ENCODE peak calls at places on chromosomes 16 and 17, in seven cellular contexts. One of them, this sample, is unnamed.

GRCh38 chr17:73566905-73567782 is 77.1 kb downstream of the SDK2 start:
- DNase-seq in tibial artery: no peak
- DNase-seq in adrenal gland: no peak
- DNase-seq in CD4-positive, alpha-beta memory T cell: peak; percentile 22
- DNase-seq in IMR-90: no peak
- DNase-seq in sigmoid colon: no peak
- DNase-seq in cardiac muscle cell: no peak
- DNase-seq in this sample: no peak

GRCh38 chr17:74325743-74326379 is at the start of gene KIF19:
- DNase-seq in tibial artery: no peak
- DNase-seq in IMR-90: no peak
- DNase-seq in cardiac muscle cell: peak; percentile 68
- DNase-seq in CD4-positive, alpha-beta memory T cell: peak; percentile 61
- DNase-seq in sigmoid colon: no peak
- DNase-seq in adrenal gland: no peak
- DNase-seq in this sample: peak; percentile 56

GRCh38 chr16:85082553-85083050 is 29.7 kb downstream of the CIBAR2 start:
- DNase-seq in sigmoid colon: no peak
- DNase-seq in tibial artery: no peak
- DNase-seq in cardiac muscle cell: peak; percentile 38
- DNase-seq in IMR-90: no peak
- DNase-seq in CD4-positive, alpha-beta memory T cell: no peak
- DNase-seq in adrenal gland: no peak
- DNase-seq in this sample: no peak

GRCh38 chr17:74427048-74427762 is 4.7 kb upstream of the GPRC5C start:
- DNase-seq in IMR-90: no peak
- DNase-seq in sigmoid colon: no peak
- DNase-seq in tibial artery: no peak
- DNase-seq in cardiac muscle cell: peak; percentile 59
- DNase-seq in CD4-positive, alpha-beta memory T cell: no peak
- DNase-seq in adrenal gland: no peak
- DNase-seq in this sample: no peak

GRCh38 chr17:64326420-64327054 is 63.5 kb upstream of the TEX2 start:
- DNase-seq in sigmoid colon: peak; percentile 81
- DNase-seq in IMR-90: no peak
- DNase-seq in tibial artery: peak; percentile 92
- DNase-seq in CD4-positive, alpha-beta memory T cell: no peak
- DNase-seq in adrenal gland: peak; percentile 82
- DNase-seq in cardiac muscle cell: no peak
- DNase-seq in this sample: peak; percentile 89

GRCh38 chr17:19470529-19471261 is 59.7 kb downstream of the RNF112 start:
- DNase-seq in adrenal gland: no peak
- DNase-seq in cardiac muscle cell: no peak
- DNase-seq in sigmoid colon: peak; percentile 96
- DNase-seq in IMR-90: peak; percentile 56
- DNase-seq in CD4-positive, alpha-beta memory T cell: no peak
- DNase-seq in tibial artery: peak; percentile 86
- DNase-seq in this sample: peak; percentile 79

GRCh38 chr16:68363847-68364600 is 53.2 kb downstream of the PRMT7 start:
- DNase-seq in sigmoid colon: no peak
- DNase-seq in tibial artery: no peak
- DNase-seq in IMR-90: peak; percentile 11
- DNase-seq in CD4-positive, alpha-beta memory T cell: no peak
- DNase-seq in adrenal gland: peak; percentile 48
- DNase-seq in cardiac muscle cell: no peak
- DNase-seq in this sample: no peak

GRCh38 chr16:28181557-28181914 is 30.2 kb downstream of the XPO6 start:
- DNase-seq in adrenal gland: peak; percentile 81
- DNase-seq in IMR-90: peak; percentile 97
- DNase-seq in tibial artery: peak; percentile 34
- DNase-seq in cardiac muscle cell: no peak
- DNase-seq in sigmoid colon: peak; percentile 69
- DNase-seq in CD4-positive, alpha-beta memory T cell: no peak
- DNase-seq in this sample: no peak

GRCh38 chr16:89867918-89868317 is 5.5 kb upstream of the TCF25 start:
- DNase-seq in IMR-90: no peak
- DNase-seq in sigmoid colon: no peak
- DNase-seq in CD4-positive, alpha-beta memory T cell: no peak
- DNase-seq in cardiac muscle cell: no peak
- DNase-seq in adrenal gland: no peak
- DNase-seq in tibial artery: no peak
- DNase-seq in this sample: no peak

GRCh38 chr17:65627892-65628622 is 66.6 kb upstream of the AXIN2 start:
- DNase-seq in CD4-positive, alpha-beta memory T cell: no peak
- DNase-seq in cardiac muscle cell: no peak
- DNase-seq in sigmoid colon: peak; percentile 79
- DNase-seq in IMR-90: peak; percentile 92
- DNase-seq in adrenal gland: no peak
- DNase-seq in tibial artery: no peak
- DNase-seq in this sample: no peak

DNA sequence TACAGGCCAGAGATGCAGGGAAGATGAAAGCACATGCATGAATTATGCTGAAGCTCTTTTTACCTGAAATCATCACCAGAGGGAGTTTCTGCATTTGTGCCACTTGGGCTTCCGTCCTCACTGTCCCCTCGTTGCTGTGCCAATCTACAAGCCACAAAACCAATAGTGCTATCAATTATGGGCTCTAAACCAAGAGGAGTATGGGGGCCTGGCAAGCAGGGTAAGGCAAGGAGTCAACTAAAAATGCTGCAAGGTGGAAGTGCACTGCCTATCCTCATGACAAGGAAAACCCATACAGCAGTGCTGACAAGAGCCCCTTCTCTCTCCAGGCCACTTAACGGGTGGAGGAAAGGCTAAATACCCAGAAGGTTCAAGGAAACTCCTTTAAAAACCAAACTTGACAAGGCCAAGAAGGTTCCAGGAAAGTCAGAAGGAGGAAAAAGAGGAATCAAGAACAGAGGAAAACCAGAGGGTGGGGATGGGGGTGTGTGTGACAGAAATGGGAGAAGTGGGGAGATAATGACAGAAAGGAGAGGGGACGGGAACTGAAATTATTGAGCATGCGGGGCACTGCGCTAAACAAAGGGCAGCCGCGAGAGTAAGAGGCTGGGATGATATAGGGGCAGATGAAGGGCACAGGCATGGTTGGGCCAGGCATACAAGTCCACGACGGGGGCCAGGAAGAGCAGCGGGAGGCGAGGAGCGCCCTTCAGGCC is 674 bp downstream of the C17orf75 start:
- DNase-seq in tibial artery: no peak
- DNase-seq in CD4-positive, alpha-beta memory T cell: peak; percentile 62
- DNase-seq in adrenal gland: no peak
- DNase-seq in IMR-90: no peak
- DNase-seq in cardiac muscle cell: peak; percentile 11
- DNase-seq in sigmoid colon: no peak
- DNase-seq in this sample: no peak
- H3K9me3 ChIP-seq in tibial artery: no peaks in the 10 kb centered on the region
- H3K9me3 ChIP-seq in CD4-positive, alpha-beta memory T cell: no peaks in the 10 kb centered on the region
- H3K9me3 ChIP-seq in adrenal gland: no peaks in the 10 kb centered on the region
- H3K9me3 ChIP-seq in IMR-90: no peaks in the 10 kb centered on the region
- H3K9me3 ChIP-seq in cardiac muscle cell: no peaks in the 10 kb centered on the region
- H3K9me3 ChIP-seq in sigmoid colon: no peaks in the 10 kb centered on the region
- H3K9me3 ChIP-seq in this sample: no peaks in the 10 kb centered on the region

GRCh38 chr17:4810696-4811289 is 3.8 kb downstream of the PLD2 start:
- DNase-seq in adrenal gland: no peak
- DNase-seq in IMR-90: no peak
- DNase-seq in CD4-positive, alpha-beta memory T cell: no peak
- DNase-seq in cardiac muscle cell: no peak
- DNase-seq in tibial artery: no peak
- DNase-seq in sigmoid colon: no peak
- DNase-seq in this sample: peak; percentile 44

GRCh38 chr17:4808378-4808767 is 1.4 kb downstream of the PLD2 start:
- DNase-seq in adrenal gland: peak; percentile 62
- DNase-seq in CD4-positive, alpha-beta memory T cell: no peak
- DNase-seq in sigmoid colon: peak; percentile 78
- DNase-seq in tibial artery: no peak
- DNase-seq in IMR-90: no peak
- DNase-seq in cardiac muscle cell: no peak
- DNase-seq in this sample: peak; percentile 70

GRCh38 chr17:4812690-4813089 is 5.7 kb downstream of the PLD2 start:
- DNase-seq in sigmoid colon: no peak
- DNase-seq in tibial artery: no peak
- DNase-seq in cardiac muscle cell: no peak
- DNase-seq in IMR-90: no peak
- DNase-seq in CD4-positive, alpha-beta memory T cell: no peak
- DNase-seq in adrenal gland: no peak
- DNase-seq in this sample: no peak

GRCh38 chr17:4815043-4815675 is 8.2 kb downstream of the PLD2 start:
- DNase-seq in adrenal gland: no peak
- DNase-seq in sigmoid colon: no peak
- DNase-seq in IMR-90: no peak
- DNase-seq in tibial artery: no peak
- DNase-seq in CD4-positive, alpha-beta memory T cell: no peak
- DNase-seq in cardiac muscle cell: no peak
- DNase-seq in this sample: no peak

DNA sequence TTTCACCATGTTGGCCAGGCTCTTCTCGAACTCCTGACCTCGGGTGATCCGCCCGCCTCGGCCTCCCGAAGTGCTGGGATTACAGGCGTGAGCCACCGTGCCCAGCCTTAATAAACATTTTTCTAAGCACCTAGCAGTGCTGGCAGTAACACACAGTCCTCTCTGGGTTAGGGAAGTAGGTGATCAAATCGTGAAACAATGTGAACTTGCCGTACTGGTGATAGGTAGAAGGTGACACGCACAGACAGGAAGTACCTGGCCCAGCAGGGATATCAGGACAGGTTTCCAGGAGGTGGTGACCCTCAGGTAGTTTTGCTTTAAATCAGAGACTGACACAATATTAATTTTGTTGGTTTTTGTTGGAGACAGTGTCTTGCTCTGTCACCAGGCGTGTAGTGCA is 4.5 kb downstream of the PLD2 start:
- DNase-seq in CD4-positive, alpha-beta memory T cell: no peak
- DNase-seq in cardiac muscle cell: no peak
- DNase-seq in IMR-90: no peak
- DNase-seq in adrenal gland: no peak
- DNase-seq in tibial artery: no peak
- DNase-seq in sigmoid colon: no peak
- DNase-seq in this sample: no peak
- H3K9me3 ChIP-seq in CD4-positive, alpha-beta memory T cell: no peaks in the 10 kb centered on the region
- H3K9me3 ChIP-seq in cardiac muscle cell: no peaks in the 10 kb centered on the region
- H3K9me3 ChIP-seq in IMR-90: no peaks in the 10 kb centered on the region
- H3K9me3 ChIP-seq in adrenal gland: no peaks in the 10 kb centered on the region
- H3K9me3 ChIP-seq in tibial artery: no peaks in the 10 kb centered on the region
- H3K9me3 ChIP-seq in sigmoid colon: no peaks in the 10 kb centered on the region
- H3K9me3 ChIP-seq in this sample: no peaks in the 10 kb centered on the region

GRCh38 chr16:5459863-5460262 is 362.3 kb upstream of the EEF2KMT start:
- DNase-seq in sigmoid colon: no peak
- DNase-seq in adrenal gland: no peak
- DNase-seq in CD4-positive, alpha-beta memory T cell: no peak
- DNase-seq in IMR-90: no peak
- DNase-seq in cardiac muscle cell: no peak
- DNase-seq in tibial artery: no peak
- DNase-seq in this sample: no peak

GRCh38 chr16:5465714-5466113 is 368.1 kb upstream of the EEF2KMT start:
- DNase-seq in adrenal gland: no peak
- DNase-seq in IMR-90: no peak
- DNase-seq in tibial artery: no peak
- DNase-seq in sigmoid colon: no peak
- DNase-seq in CD4-positive, alpha-beta memory T cell: no peak
- DNase-seq in cardiac muscle cell: no peak
- DNase-seq in this sample: no peak

GRCh38 chr16:5461574-5461973 is 364.0 kb upstream of the EEF2KMT start:
- DNase-seq in cardiac muscle cell: no peak
- DNase-seq in IMR-90: no peak
- DNase-seq in sigmoid colon: no peak
- DNase-seq in adrenal gland: no peak
- DNase-seq in tibial artery: no peak
- DNase-seq in CD4-positive, alpha-beta memory T cell: no peak
- DNase-seq in this sample: no peak

GRCh38 chr16:5461141-5461540 is 363.5 kb upstream of the EEF2KMT start:
- DNase-seq in CD4-positive, alpha-beta memory T cell: no peak
- DNase-seq in adrenal gland: no peak
- DNase-seq in cardiac muscle cell: no peak
- DNase-seq in IMR-90: no peak
- DNase-seq in sigmoid colon: no peak
- DNase-seq in tibial artery: no peak
- DNase-seq in this sample: no peak

GRCh38 chr16:5460701-5461100 is 363.1 kb upstream of the EEF2KMT start:
- DNase-seq in tibial artery: no peak
- DNase-seq in adrenal gland: no peak
- DNase-seq in sigmoid colon: no peak
- DNase-seq in cardiac muscle cell: no peak
- DNase-seq in IMR-90: no peak
- DNase-seq in CD4-positive, alpha-beta memory T cell: no peak
- DNase-seq in this sample: no peak
- H3K9me3 ChIP-seq in tibial artery: no peaks in the 10 kb centered on the region
- H3K9me3 ChIP-seq in adrenal gland: no peaks in the 10 kb centered on the region
- H3K9me3 ChIP-seq in sigmoid colon: no peaks in the 10 kb centered on the region
- H3K9me3 ChIP-seq in cardiac muscle cell: no peaks in the 10 kb centered on the region
- H3K9me3 ChIP-seq in IMR-90: peaks cover 33% of the 10 kb centered on the region
- H3K9me3 ChIP-seq in CD4-positive, alpha-beta memory T cell: no peaks in the 10 kb centered on the region
- H3K9me3 ChIP-seq in this sample: no peaks in the 10 kb centered on the region

GRCh38 chr16:10402975-10403374 is 17.1 kb downstream of the ATF7IP2 start:
- DNase-seq in sigmoid colon: no peak
- DNase-seq in adrenal gland: no peak
- DNase-seq in IMR-90: no peak
- DNase-seq in CD4-positive, alpha-beta memory T cell: no peak
- DNase-seq in cardiac muscle cell: no peak
- DNase-seq in tibial artery: no peak
- DNase-seq in this sample: no peak
- H3K9me3 ChIP-seq in sigmoid colon: no peaks in the 10 kb centered on the region
- H3K9me3 ChIP-seq in adrenal gland: no peaks in the 10 kb centered on the region
- H3K9me3 ChIP-seq in IMR-90: peaks cover 9% of the 10 kb centered on the region
- H3K9me3 ChIP-seq in CD4-positive, alpha-beta memory T cell: peaks cover 9% of the 10 kb centered on the region
- H3K9me3 ChIP-seq in cardiac muscle cell: no peaks in the 10 kb centered on the region
- H3K9me3 ChIP-seq in tibial artery: no peaks in the 10 kb centered on the region
- H3K9me3 ChIP-seq in this sample: peaks cover 29% of the 10 kb centered on the region

GRCh38 chr17:22303865-22304264 is 611.5 kb downstream of the KCNJ18 start:
- DNase-seq in sigmoid colon: no peak
- DNase-seq in adrenal gland: no peak
- DNase-seq in cardiac muscle cell: no peak
- DNase-seq in CD4-positive, alpha-beta memory T cell: no peak
- DNase-seq in IMR-90: no peak
- DNase-seq in tibial artery: no peak
- DNase-seq in this sample: no peak

GRCh38 chr17:22301353-22301745 is 609.0 kb downstream of the KCNJ18 start:
- DNase-seq in adrenal gland: no peak
- DNase-seq in CD4-positive, alpha-beta memory T cell: no peak
- DNase-seq in cardiac muscle cell: no peak
- DNase-seq in tibial artery: no peak
- DNase-seq in IMR-90: no peak
- DNase-seq in sigmoid colon: no peak
- DNase-seq in this sample: no peak

GRCh38 chr17:22303096-22303495 is 610.8 kb downstream of the KCNJ18 start:
- DNase-seq in sigmoid colon: no peak
- DNase-seq in IMR-90: no peak
- DNase-seq in cardiac muscle cell: no peak
- DNase-seq in adrenal gland: no peak
- DNase-seq in CD4-positive, alpha-beta memory T cell: no peak
- DNase-seq in tibial artery: no peak
- DNase-seq in this sample: no peak

GRCh38 chr17:22305356-22306071 is 613.2 kb downstream of the KCNJ18 start:
- DNase-seq in sigmoid colon: no peak
- DNase-seq in IMR-90: no peak
- DNase-seq in adrenal gland: no peak
- DNase-seq in cardiac muscle cell: no peak
- DNase-seq in tibial artery: no peak
- DNase-seq in CD4-positive, alpha-beta memory T cell: no peak
- DNase-seq in this sample: no peak

GRCh38 chr17:22304667-22305303 is 612.5 kb downstream of the KCNJ18 start:
- DNase-seq in cardiac muscle cell: no peak
- DNase-seq in tibial artery: no peak
- DNase-seq in CD4-positive, alpha-beta memory T cell: no peak
- DNase-seq in IMR-90: no peak
- DNase-seq in sigmoid colon: no peak
- DNase-seq in adrenal gland: no peak
- DNase-seq in this sample: no peak
- H3K9me3 ChIP-seq in cardiac muscle cell: no peaks in the 10 kb centered on the region
- H3K9me3 ChIP-seq in tibial artery: no peaks in the 10 kb centered on the region
- H3K9me3 ChIP-seq in CD4-positive, alpha-beta memory T cell: no peaks in the 10 kb centered on the region
- H3K9me3 ChIP-seq in IMR-90: peaks cover 36% of the 10 kb centered on the region
- H3K9me3 ChIP-seq in sigmoid colon: no peaks in the 10 kb centered on the region
- H3K9me3 ChIP-seq in adrenal gland: no peaks in the 10 kb centered on the region
- H3K9me3 ChIP-seq in this sample: peaks cover 5% of the 10 kb centered on the region

GRCh38 chr17:22171631-22172030 is 479.3 kb downstream of the KCNJ18 start:
- DNase-seq in sigmoid colon: no peak
- DNase-seq in tibial artery: no peak
- DNase-seq in cardiac muscle cell: no peak
- DNase-seq in adrenal gland: no peak
- DNase-seq in CD4-positive, alpha-beta memory T cell: no peak
- DNase-seq in IMR-90: no peak
- DNase-seq in this sample: no peak
- H3K9me3 ChIP-seq in sigmoid colon: no peaks in the 10 kb centered on the region
- H3K9me3 ChIP-seq in tibial artery: no peaks in the 10 kb centered on the region
- H3K9me3 ChIP-seq in cardiac muscle cell: no peaks in the 10 kb centered on the region
- H3K9me3 ChIP-seq in adrenal gland: no peaks in the 10 kb centered on the region
- H3K9me3 ChIP-seq in CD4-positive, alpha-beta memory T cell: no peaks in the 10 kb centered on the region
- H3K9me3 ChIP-seq in IMR-90: peaks cover 6% of the 10 kb centered on the region
- H3K9me3 ChIP-seq in this sample: peaks cover 17% of the 10 kb centered on the region

This sample was measured in left ventricle myocardium inferior.